ENCODE peak calls at places on chromosomes 16 and 17, in seven cellular contexts. O is BE2C, R is body of pancreas, C is ovary, W is AG04449, V is AG09319, I is fibroblast of the aortic adventitia. U is an unnamed sample.
A peak's percentile ranks its signal among the peaks of the same experiment; 100 is the strongest.

GRCh38 chr16:12067714-12068401 is 91.3 kb downstream of the SNX29 start:
- DNase-seq in O (peak; percentile 58), R (peak; percentile 69), C (peak; percentile 46), W (peak; percentile 46), V (peak; percentile 67), I (peak; percentile 92), U (peak; percentile 58)

GRCh38 chr17:59651346-59651745 is 31.7 kb downstream of the CLTC start:
- DNase-seq in O (no peak), R (no peak), C (no peak), W (no peak), V (no peak), I (no peak), U (no peak)

GRCh38 chr17:56597495-56597990 is 4.0 kb downstream of the NOG start:
- DNase-seq in O (peak; percentile 21), R (no peak), C (peak; percentile 29), W (no peak), V (no peak), I (no peak), U (no peak)

GRCh38 chr17:59427425-59427921 is 96.0 kb downstream of the YPEL2 start:
- DNase-seq in O (no peak), R (no peak), C (no peak), W (no peak), V (no peak), I (peak; percentile 69), U (no peak)

GRCh38 chr16:56560447-56560846 is 4.4 kb upstream of the MT4 start:
- DNase-seq in O (no peak), R (no peak), C (no peak), W (no peak), V (no peak), I (no peak), U (no peak)

GRCh38 chr16:49599281-49599680 is 225.7 kb downstream of the C16orf78 start:
- DNase-seq in O (no peak), R (no peak), C (no peak), W (no peak), V (no peak), I (no peak), U (no peak)

GRCh38 chr17:79019631-79020584 is 4.1 kb upstream of the C1QTNF1 start:
- DNase-seq in O (peak; percentile 76), R (peak; percentile 50), C (peak; percentile 65), W (no peak), V (peak; percentile 65), I (peak; percentile 88), U (no peak)

GRCh38 chr17:74568116-74568873 is 986 bp upstream of the CD300H start:
- DNase-seq in O (no peak), R (no peak), C (no peak), W (no peak), V (no peak), I (peak; percentile 59), U (no peak)

GRCh38 chr16:88566158-88566557 is 4.0 kb upstream of the ZC3H18 start:
- DNase-seq in O (no peak), R (no peak), C (no peak), W (no peak), V (peak; percentile 10), I (peak; percentile 31), U (no peak)

GRCh38 chr17:45437461-45438283 is 5.0 kb upstream of the ARHGAP27 start:
- DNase-seq in O (peak; percentile 52), R (no peak), C (no peak), W (no peak), V (no peak), I (no peak), U (no peak)

GRCh38 chr17:29619251-29619650 is 3.5 kb downstream of the CORO6 start:
- DNase-seq in O (no peak), R (no peak), C (no peak), W (no peak), V (no peak), I (peak; percentile 33), U (no peak)

GRCh38 chr16:86595983-86596605 is 17.7 kb downstream of the FOXL1 start:
- DNase-seq in O (no peak), R (no peak), C (no peak), W (no peak), V (no peak), I (no peak), U (no peak)

GRCh38 chr17:73336613-73337400 is 25.0 kb upstream of the CDC42EP4 start:
- DNase-seq in O (no peak), R (no peak), C (no peak), W (no peak), V (no peak), I (no peak), U (no peak)

GRCh38 chr17:81683208-81683583 is 401 bp downstream of the ARL16 start:
- DNase-seq in O (no peak), R (no peak), C (no peak), W (no peak), V (no peak), I (no peak), U (no peak)

GRCh38 chr17:27256225-27257030 is 37.5 kb upstream of the WSB1 start:
- DNase-seq in O (no peak), R (no peak), C (no peak), W (peak; percentile 77), V (peak; percentile 66), I (peak; percentile 94), U (no peak)

GRCh38 chr16:57781741-57782606 is 20.3 kb downstream of the KIFC3 start:
- DNase-seq in O (no peak), R (no peak), C (no peak), W (no peak), V (no peak), I (peak; percentile 47), U (no peak)

GRCh38 chr16:52786105-52786504 is 239.2 kb upstream of the TOX3 start:
- DNase-seq in O (no peak), R (no peak), C (no peak), W (no peak), V (no peak), I (no peak), U (no peak)

DNA sequence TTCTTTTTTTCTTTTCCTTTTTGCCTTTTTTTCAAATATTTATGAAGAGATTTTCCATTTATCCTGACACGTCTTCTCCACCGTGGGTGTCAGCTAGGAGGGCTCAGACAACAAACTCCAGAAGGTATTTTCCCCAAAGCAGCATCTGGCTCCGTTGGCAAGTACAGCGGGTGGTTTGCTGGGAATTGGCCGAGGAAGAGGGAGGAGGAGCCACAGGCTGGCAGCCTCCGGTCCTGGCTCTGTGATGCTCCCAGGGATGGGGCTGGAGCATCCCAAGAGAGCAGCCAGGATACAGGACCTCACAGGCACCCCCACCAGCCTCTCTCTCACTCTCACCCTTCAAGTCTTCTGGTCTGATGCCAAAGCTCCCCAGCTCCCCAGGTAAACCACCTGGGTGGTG is 10.8 kb upstream of the CACNG4 start:
- DNase-seq in O (peak; percentile 63), R (no peak), C (no peak), W (no peak), V (no peak), I (no peak), U (no peak)
- TF ChIP-seq CTCF in O (no peak), R (no peak), C (no peak), W (no peak), V (no peak), I (no peak), U (no peak)

GRCh38 chr17:48603959-48604769 is 622 bp downstream of the HOXB6 start:
- DNase-seq in O (no peak), R (no peak), C (no peak), W (no peak), V (no peak), I (no peak), U (no peak)
- TF ChIP-seq CTCF in O (no peak), R (no peak), C (no peak), W (no peak), V (no peak), I (no peak), U (no peak)

GRCh38 chr16:84726079-84726669 is 26.4 kb downstream of the USP10 start:
- DNase-seq in O (peak; percentile 88), R (peak; percentile 86), C (peak; percentile 91), W (no peak), V (peak; percentile 49), I (peak; percentile 90), U (no peak)
- TF ChIP-seq CTCF in O (peak; percentile 99), R (peak; percentile 89), C (peak; percentile 88), W (peak; percentile 88), V (peak; percentile 88), I (peak; percentile 90), U (peak; percentile 93)

DNA sequence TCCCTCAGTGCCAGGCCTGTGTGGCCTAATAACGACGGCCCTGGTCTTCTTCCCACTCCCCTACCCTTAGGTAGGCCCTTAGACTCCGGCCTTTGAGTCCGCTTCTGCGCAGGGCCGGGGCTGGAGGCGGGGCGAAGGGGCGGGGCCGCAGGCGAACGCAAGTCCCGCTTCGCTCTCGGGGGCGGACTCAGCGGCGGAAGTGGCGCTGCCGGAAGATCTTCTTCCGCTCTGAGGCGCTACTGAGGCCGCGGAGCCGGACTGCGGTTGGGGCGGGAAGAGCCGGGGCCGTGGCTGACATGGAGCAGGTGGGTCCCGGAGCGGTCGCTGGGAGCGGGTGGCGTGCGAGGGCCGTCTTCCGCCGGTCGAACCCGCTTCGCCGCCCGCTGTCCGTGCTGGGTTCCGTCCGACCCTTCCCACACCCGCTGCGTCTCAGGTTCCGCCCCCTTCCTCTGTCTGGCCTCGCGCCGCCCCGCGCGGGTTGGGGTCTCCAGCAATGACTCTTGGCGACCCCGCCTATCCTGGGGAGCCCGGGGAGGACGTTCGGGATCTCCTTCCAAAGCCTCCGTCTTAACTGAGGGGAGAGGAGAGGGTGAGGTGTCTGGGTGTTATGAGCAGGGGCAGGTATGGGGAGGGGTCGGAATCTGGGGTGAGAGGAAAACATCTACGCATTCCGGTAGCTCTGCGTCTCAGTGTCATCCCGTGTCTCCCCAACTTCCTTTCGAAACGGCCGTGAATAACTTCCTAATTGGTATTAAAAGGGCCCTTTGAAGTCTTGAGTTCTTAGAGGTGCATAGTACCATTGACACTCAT is at the start of gene STARD3:
- DNase-seq in O (peak; percentile 94), R (peak; percentile 93), C (peak; percentile 93), W (peak; percentile 33), V (peak; percentile 72), I (peak; percentile 85), U (peak; percentile 93)
- TF ChIP-seq CTCF in O (no peak), R (no peak), C (no peak), W (peak; percentile 29), V (no peak), I (peak; percentile 27), U (no peak)

GRCh38 chr17:32803544-32803943 is 73.4 kb downstream of the MYO1D start:
- DNase-seq in O (no peak), R (no peak), C (no peak), W (no peak), V (peak; percentile 56), I (peak; percentile 11), U (no peak)

GRCh38 chr17:32801193-32801592 is 75.7 kb downstream of the MYO1D start:
- DNase-seq in O (no peak), R (no peak), C (peak; percentile 41), W (no peak), V (no peak), I (no peak), U (no peak)

GRCh38 chr17:32801641-32802040 is 75.3 kb downstream of the MYO1D start:
- DNase-seq in O (no peak), R (no peak), C (no peak), W (no peak), V (no peak), I (no peak), U (no peak)

GRCh38 chr17:32805029-32805976 is 71.6 kb downstream of the MYO1D start:
- DNase-seq in O (no peak), R (no peak), C (no peak), W (no peak), V (no peak), I (no peak), U (no peak)

DNA sequence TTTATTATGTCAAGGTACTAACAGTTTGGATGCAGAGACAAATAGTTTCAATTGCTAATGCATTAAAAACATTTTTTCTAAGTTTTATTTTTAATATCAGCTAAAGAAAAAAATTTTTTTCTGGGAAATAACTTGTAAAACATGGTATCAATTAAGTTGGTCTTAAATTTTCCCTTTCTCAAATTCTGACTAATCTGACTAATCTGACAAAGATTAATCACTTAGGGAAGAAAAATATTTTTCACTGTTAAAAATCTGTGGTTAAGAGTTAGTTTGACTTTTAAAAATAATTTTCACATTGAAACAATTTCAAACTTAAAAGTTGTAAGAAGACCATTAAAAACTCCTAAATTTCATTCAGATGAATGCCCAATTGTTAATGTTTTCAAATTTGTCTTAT is 74.6 kb downstream of the MYO1D start:
- DNase-seq in O (no peak), R (no peak), C (no peak), W (no peak), V (no peak), I (no peak), U (no peak)
- TF ChIP-seq CTCF in O (no peak), R (no peak), C (no peak), W (no peak), V (no peak), I (no peak), U (no peak)

U was measured in D721Med.